ENCODE peak calls at places on chromosomes 13 and 19, in six cellular contexts. X, H, U, A, T and Y are unnamed samples.

GRCh38 chr19:56348289-56348877 is 33.7 kb upstream of the ZSCAN5A start:
- DNase-seq in X (no peak), H (no peak), U (no peak), A (peak; percentile 67), T (no peak), Y (no peak)

GRCh38 chr13:76778906-76779305 is 107.3 kb downstream of the KCTD12 start:
- DNase-seq in X (no peak), H (no peak), U (no peak), A (no peak), T (no peak), Y (no peak)

GRCh38 chr19:436413-436950 is 24.4 kb downstream of the SHC2 start:
- DNase-seq in X (no peak), H (no peak), U (no peak), A (no peak), T (no peak), Y (no peak)

GRCh38 chr13:30388401-30389283 is 33.7 kb upstream of the UBE2L5 start:
- DNase-seq in X (no peak), H (no peak), U (no peak), A (peak; percentile 43), T (no peak), Y (no peak)

GRCh38 chr13:85413664-85414063 is 385.6 kb downstream of the SLITRK6 start:
- DNase-seq in X (no peak), H (no peak), U (no peak), A (no peak), T (no peak), Y (no peak)

GRCh38 chr13:109140777-109141354 is 511.5 kb downstream of the MYO16 start:
- DNase-seq in X (no peak), H (no peak), U (no peak), A (peak; percentile 25), T (no peak), Y (no peak)

GRCh38 chr13:112708560-112709240 is 18.9 kb downstream of the ATP11A start:
- DNase-seq in X (peak; percentile 28), H (peak; percentile 37), U (no peak), A (no peak), T (no peak), Y (no peak)

GRCh38 chr19:29896790-29897189 is 45.2 kb upstream of the URI1 start:
- DNase-seq in X (no peak), H (no peak), U (no peak), A (no peak), T (no peak), Y (no peak)

GRCh38 chr19:41255171-41255570 is 9.0 kb upstream of the HNRNPUL1 start:
- DNase-seq in X (no peak), H (no peak), U (no peak), A (no peak), T (no peak), Y (no peak)

GRCh38 chr13:44759222-44759721 is 183.1 kb upstream of the TSC22D1 start:
- DNase-seq in X (no peak), H (no peak), U (peak; percentile 32), A (no peak), T (no peak), Y (no peak)

GRCh38 chr13:50957620-50958019 is 48.0 kb downstream of the RNASEH2B start:
- DNase-seq in X (no peak), H (no peak), U (no peak), A (no peak), T (no peak), Y (no peak)

GRCh38 chr13:110397445-110397844 is 90.4 kb downstream of the COL4A2 start:
- DNase-seq in X (no peak), H (no peak), U (no peak), A (no peak), T (no peak), Y (no peak)

GRCh38 chr19:40797166-40797962 is 1.6 kb upstream of the EGLN2 start:
- DNase-seq in X (no peak), H (no peak), U (no peak), A (no peak), T (no peak), Y (no peak)

GRCh38 chr19:29263305-29264080 is 50.5 kb upstream of the UQCRFS1 start:
- DNase-seq in X (no peak), H (peak; percentile 57), U (peak; percentile 34), A (peak; percentile 78), T (no peak), Y (peak; percentile 18)

GRCh38 chr13:28447989-28448388 is 46.9 kb downstream of the FLT1 start:
- DNase-seq in X (no peak), H (no peak), U (no peak), A (no peak), T (no peak), Y (no peak)

GRCh38 chr13:113488283-113488682 is 2.2 kb downstream of the DCUN1D2 start:
- DNase-seq in X (no peak), H (no peak), U (no peak), A (no peak), T (no peak), Y (no peak)

GRCh38 chr19:33705090-33705847 is 83.5 kb downstream of the CHST8 start:
- DNase-seq in X (no peak), H (no peak), U (no peak), A (peak; percentile 37), T (no peak), Y (no peak)

DNA sequence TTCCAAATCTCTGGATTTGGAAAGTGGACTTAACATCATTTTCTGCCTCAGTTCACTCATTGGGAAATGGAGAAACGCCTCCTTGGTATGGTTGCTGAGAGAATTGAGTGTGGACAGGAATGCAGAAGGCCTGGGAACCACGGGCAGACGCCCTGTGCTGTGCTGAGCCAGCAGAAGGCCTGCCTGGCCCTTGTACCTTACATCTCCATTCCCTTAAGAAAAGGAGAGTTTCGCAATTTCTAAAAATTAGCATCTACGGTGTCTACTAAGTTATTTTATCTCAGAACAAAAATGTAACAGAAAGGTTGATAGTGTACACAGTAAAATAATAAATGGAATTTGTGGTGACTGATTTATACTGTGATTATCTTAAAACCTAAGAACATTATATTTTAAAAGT is 78.7 kb downstream of the IPO5 start:
- DNase-seq in X (no peak), H (no peak), U (no peak), A (no peak), T (no peak), Y (no peak)
- H3K4me3 ChIP-seq in X (no peak overlapping the region), H (no peak overlapping the region), U (no peak overlapping the region), A (no peak overlapping the region), T (no peak overlapping the region), Y (no peak overlapping the region)

GRCh38 chr19:47766670-47767069 is 11.8 kb upstream of the SELENOW start:
- DNase-seq in X (no peak), H (no peak), U (no peak), A (no peak), T (no peak), Y (no peak)

GRCh38 chr19:47766359-47766620 is 12.2 kb upstream of the SELENOW start:
- DNase-seq in X (no peak), H (no peak), U (no peak), A (no peak), T (no peak), Y (no peak)

GRCh38 chr19:47768604-47769003 is 9.9 kb upstream of the SELENOW start:
- DNase-seq in X (no peak), H (no peak), U (no peak), A (no peak), T (no peak), Y (no peak)

GRCh38 chr19:47767349-47767748 is 11.2 kb upstream of the SELENOW start:
- DNase-seq in X (no peak), H (no peak), U (no peak), A (no peak), T (no peak), Y (no peak)

GRCh38 chr19:47765522-47766358 is 12.8 kb upstream of the SELENOW start:
- DNase-seq in X (peak; percentile 69), H (peak; percentile 60), U (peak; percentile 72), A (peak; percentile 92), T (no peak), Y (no peak)
- TF ChIP-seq POLR2AphosphoS5 in X (no peak), H (no peak), U (no peak), A (no peak), T (no peak), Y (no peak)

GRCh38 chr13:73943137-73943964 is 190.9 kb downstream of the KLF12 start:
- DNase-seq in X (no peak), H (no peak), U (no peak), A (no peak), T (no peak), Y (no peak)

GRCh38 chr13:73943965-73944233 is 190.3 kb downstream of the KLF12 start:
- DNase-seq in X (no peak), H (no peak), U (no peak), A (no peak), T (no peak), Y (no peak)

GRCh38 chr13:73948848-73949529 is 185.2 kb downstream of the KLF12 start:
- DNase-seq in X (no peak), H (no peak), U (no peak), A (no peak), T (no peak), Y (no peak)

GRCh38 chr13:73945371-73945770 is 188.8 kb downstream of the KLF12 start:
- DNase-seq in X (no peak), H (no peak), U (no peak), A (no peak), T (no peak), Y (no peak)

DNA sequence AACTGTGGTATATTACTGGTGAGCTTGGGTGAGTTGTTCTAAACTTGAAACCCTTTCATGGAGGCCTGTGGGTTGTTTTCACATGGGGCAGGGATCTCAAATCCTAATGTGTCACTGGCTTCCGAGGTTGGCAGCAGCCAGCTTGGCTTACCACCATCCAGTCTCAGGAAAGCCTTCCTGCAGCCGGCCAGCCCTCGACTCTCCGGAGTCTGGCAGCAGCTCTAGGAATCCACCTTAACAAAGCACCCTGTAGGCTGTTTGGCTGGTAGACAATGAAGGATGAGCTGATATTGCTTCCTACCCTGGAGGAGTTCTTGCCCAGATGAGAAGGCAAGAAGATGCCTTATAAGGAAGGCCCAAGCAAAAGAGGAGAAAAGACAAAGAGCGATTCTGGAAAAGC is 188.3 kb downstream of the KLF12 start:
- DNase-seq in X (peak; percentile 51), H (no peak), U (no peak), A (peak; percentile 23), T (no peak), Y (no peak)
- H3K27ac ChIP-seq in X (no peak overlapping the region), H (no peak overlapping the region), U (no peak overlapping the region), A (no peak overlapping the region), T (no peak overlapping the region), Y (no peak overlapping the region)

GRCh38 chr19:11194173-11194572 is 3.2 kb downstream of the KANK2 start:
- DNase-seq in X (no peak), H (no peak), U (no peak), A (no peak), T (no peak), Y (no peak)

GRCh38 chr19:11194657-11195056 is 2.7 kb downstream of the KANK2 start:
- DNase-seq in X (no peak), H (no peak), U (no peak), A (no peak), T (no peak), Y (no peak)

GRCh38 chr19:11195681-11196080 is 1.7 kb downstream of the KANK2 start:
- DNase-seq in X (no peak), H (no peak), U (no peak), A (no peak), T (no peak), Y (no peak)

GRCh38 chr19:11196406-11197287 is 698 bp downstream of the KANK2 start:
- DNase-seq in X (no peak), H (peak; percentile 69), U (peak; percentile 36), A (peak; percentile 61), T (no peak), Y (no peak)

DNA sequence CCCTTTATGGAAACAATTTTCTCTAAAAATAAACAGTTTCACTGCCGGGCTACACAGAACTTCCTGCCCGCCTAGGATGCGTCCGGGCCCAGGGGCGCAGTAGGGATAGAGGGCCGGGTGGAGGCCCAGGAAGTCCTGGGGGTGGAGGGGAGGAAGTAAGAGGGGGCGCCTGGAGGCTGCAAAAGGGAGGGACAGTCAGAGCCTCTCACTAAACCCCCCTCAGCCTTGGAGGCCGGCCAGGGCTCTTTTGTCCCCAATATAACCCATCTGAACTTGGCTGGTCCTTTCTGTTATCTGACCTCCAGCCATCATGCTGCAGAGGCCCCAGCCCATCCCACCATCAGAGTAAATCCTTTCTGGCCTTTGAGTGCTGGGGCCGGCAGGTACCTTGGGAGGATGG is 2.2 kb downstream of the KANK2 start:
- DNase-seq in X (no peak), H (no peak), U (no peak), A (no peak), T (no peak), Y (no peak)
- H3K4me3 ChIP-seq in X (peak overlapping the region; percentile 59), H (no peak overlapping the region), U (peak overlapping the region; percentile 82), A (no peak overlapping the region), T (peak overlapping the region; percentile 79), Y (peak overlapping the region; percentile 17)